ENCODE peak calls at places on chromosome 1, in seven cellular contexts. R is IMR-90, A is neuronal stem cell, K is mesendoderm, S is H9, O is mesenchymal stem cell, E is H1. H is an unnamed sample.

GRCh38 chr1:53982034-53982761 is 35.8 kb downstream of the LDLRAD1 start:
- DNase-seq in R (peak), A (peak), K (peak), S (peak), O (peak), E (peak), H (no peak)

GRCh38 chr1:117633423-117633822 is 27.6 kb downstream of the TENT5C start:
- DNase-seq in R (no peak), A (no peak), K (no peak), S (no peak), O (no peak), E (no peak), H (no peak)

GRCh38 chr1:82510431-82510830 is 709.7 kb downstream of the ADGRL2 start:
- DNase-seq in R (no peak), A (no peak), K (no peak), S (no peak), O (no peak), E (no peak), H (no peak)

GRCh38 chr1:103056423-103056822 is 51.9 kb downstream of the COL11A1 start:
- DNase-seq in R (no peak), A (no peak), K (no peak), S (no peak), O (peak), E (no peak), H (no peak)

GRCh38 chr1:117639741-117640140 is 33.9 kb downstream of the TENT5C start:
- DNase-seq in R (no peak), A (no peak), K (no peak), S (no peak), O (no peak), E (no peak), H (peak)

GRCh38 chr1:221708076-221708571 is 33.8 kb downstream of the DUSP10 start:
- DNase-seq in R (no peak), A (no peak), K (no peak), S (no peak), O (peak), E (no peak), H (peak)

GRCh38 chr1:21139601-21140000 is 37.1 kb downstream of the EIF4G3 start:
- DNase-seq in R (no peak), A (no peak), K (no peak), S (no peak), O (peak), E (no peak), H (no peak)

GRCh38 chr1:55980574-55980973 is 598.8 kb downstream of the PLPP3 start:
- DNase-seq in R (no peak), A (no peak), K (no peak), S (no peak), O (peak), E (no peak), H (peak)

GRCh38 chr1:14915356-14916054 is 238.0 kb upstream of the TMEM51 start:
- DNase-seq in R (peak), A (peak), K (peak), S (peak), O (peak), E (no peak), H (no peak)

GRCh38 chr1:168081373-168082007 is 55.2 kb downstream of the GPR161 start:
- DNase-seq in R (peak), A (no peak), K (no peak), S (no peak), O (peak), E (no peak), H (peak)

DNA sequence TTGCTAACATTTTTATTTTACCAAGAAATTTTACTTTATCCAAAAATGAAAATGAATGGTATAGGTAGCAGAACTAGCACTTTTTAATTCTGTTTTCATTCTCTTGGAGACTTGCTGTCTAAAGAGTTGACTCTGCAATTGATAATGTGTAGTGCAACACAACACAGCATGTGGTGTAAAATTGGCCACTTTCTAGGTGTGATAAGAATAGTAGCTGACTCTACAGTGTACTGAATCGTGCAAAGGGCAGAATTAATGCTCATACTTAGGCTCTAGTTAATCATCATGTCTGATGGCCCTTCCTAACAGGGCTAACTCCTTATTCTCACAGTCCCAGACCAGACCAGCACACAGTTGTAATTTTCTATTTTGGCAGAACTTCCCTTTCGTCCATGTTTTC is 140.5 kb downstream of the NEK7 start:
- DNase-seq in R (no peak), A (no peak), K (no peak), S (no peak), O (no peak), E (no peak), H (no peak)
- H2BK5ac ChIP-seq in R (no peak), A (no peak), K (no peak), S (no peak), O (no peak), E (no peak), H (no peak)

DNA sequence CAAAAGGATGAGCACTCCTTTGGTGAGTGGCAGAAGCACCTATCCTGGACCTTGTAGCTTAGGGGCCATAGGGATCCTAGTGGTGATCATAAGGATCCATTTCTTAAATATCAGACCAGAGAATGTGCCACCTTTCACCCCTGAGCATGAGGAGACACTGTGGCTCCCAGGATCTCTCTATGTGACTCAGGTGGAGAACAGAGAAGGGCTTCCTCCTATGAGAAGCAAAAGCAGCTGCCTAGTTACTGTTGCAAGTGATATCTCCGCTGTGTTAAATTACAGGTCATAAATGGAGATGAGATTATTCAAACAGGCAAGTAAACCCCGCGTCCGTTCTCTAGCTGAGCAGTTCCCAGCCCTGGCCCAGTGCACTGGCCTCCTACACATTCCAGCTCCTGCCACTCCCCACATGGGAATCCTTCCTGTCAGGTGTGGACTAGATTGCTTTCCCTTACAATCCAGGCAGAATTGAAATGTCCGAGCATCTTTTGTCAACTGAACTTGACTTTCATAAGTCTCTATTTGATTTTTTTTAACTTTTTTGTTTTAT is 26.3 kb downstream of the CLEC20A start:
- DNase-seq in R (no peak), A (no peak), K (peak), S (no peak), O (no peak), E (no peak), H (peak)
- H2BK5ac ChIP-seq in R (no peak), A (no peak), K (no peak), S (no peak), O (no peak), E (no peak), H (no peak)

GRCh38 chr1:176440176-176440575 is 22.8 kb upstream of the PAPPA2 start:
- DNase-seq in R (no peak), A (no peak), K (no peak), S (no peak), O (no peak), E (no peak), H (peak)
- H2BK5ac ChIP-seq in R (no peak), A (no peak), K (no peak), S (no peak), O (no peak), E (no peak), H (no peak)

GRCh38 chr1:234933031-234933430 is 195.6 kb downstream of the TOMM20 start:
- DNase-seq in R (no peak), A (no peak), K (no peak), S (peak), O (no peak), E (no peak), H (no peak)
- H2BK5ac ChIP-seq in R (peak), A (no peak), K (no peak), S (no peak), O (no peak), E (no peak), H (no peak)

GRCh38 chr1:163171826-163172225 is 30.9 kb downstream of the RGS5 start:
- DNase-seq in R (no peak), A (no peak), K (no peak), S (no peak), O (no peak), E (no peak), H (no peak)
- H2BK5ac ChIP-seq in R (peak), A (no peak), K (no peak), S (no peak), O (peak), E (no peak), H (no peak)

DNA sequence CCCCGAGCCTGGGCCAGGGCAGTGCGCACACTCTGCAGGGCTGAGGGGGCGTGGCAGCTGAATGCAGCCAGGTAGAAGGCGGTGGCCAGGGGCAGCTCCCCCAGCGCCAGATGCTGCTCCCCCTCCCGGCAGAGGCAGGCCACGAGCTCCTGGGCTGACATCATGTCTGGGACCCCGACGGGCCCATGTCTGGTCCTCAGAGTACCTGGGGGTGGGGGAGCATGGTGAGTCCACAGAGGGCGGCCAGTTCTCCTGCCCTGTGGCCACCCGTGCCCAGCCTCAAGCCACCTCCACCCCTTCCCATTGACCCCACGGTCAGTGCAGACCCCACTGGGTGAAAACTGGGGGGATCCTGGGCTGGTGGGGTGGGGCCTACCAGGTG is 838 bp downstream of the TTC34 start:
- DNase-seq in R (no peak), A (no peak), K (no peak), S (no peak), O (no peak), E (no peak), H (no peak)
- H2BK5ac ChIP-seq in R (no peak), A (peak), K (no peak), S (no peak), O (no peak), E (no peak), H (no peak)

GRCh38 chr1:6956488-6957159 is 171.4 kb downstream of the CAMTA1 start:
- DNase-seq in R (no peak), A (no peak), K (no peak), S (peak), O (no peak), E (peak), H (no peak)
- H2BK5ac ChIP-seq in R (no peak), A (no peak), K (no peak), S (no peak), O (no peak), E (no peak), H (no peak)

DNA sequence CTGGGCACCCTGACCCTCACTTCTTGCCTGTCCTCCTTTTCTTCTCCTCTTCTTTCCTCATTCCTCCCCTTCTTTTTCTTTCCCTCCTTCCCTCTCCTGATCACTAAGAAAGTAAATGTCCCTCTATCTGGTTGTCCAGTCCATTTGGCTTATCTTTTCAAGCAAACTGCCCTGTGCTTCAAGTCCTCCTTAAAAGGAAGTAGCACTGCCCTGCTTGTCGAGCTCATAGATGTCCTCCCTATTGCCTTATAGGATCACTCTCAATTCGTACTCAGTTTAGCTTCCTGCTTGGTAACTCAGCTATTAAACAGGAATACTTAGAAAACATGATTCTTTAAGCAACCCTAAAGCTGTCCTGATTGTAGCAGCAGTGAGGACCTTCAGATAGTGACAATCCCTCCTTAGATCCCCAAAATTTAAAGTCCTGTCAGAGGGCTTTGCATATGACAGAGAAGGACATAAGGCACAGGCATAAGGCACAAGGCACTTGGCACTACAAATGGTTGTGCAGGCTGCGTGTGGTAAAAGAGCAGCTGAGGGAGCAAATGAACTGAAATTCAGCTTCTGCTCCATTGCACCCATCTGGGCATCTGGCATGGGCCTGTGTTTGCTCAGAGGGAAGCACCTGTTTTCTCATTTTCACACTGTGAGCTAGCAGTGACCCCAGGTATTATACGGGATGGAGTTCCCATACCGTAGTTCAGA is 26.1 kb upstream of the SLAMF6 start:
- DNase-seq in R (no peak), A (no peak), K (no peak), S (no peak), O (no peak), E (no peak), H (no peak)
- H2BK5ac ChIP-seq in R (no peak), A (no peak), K (no peak), S (no peak), O (no peak), E (no peak), H (no peak)

DNA sequence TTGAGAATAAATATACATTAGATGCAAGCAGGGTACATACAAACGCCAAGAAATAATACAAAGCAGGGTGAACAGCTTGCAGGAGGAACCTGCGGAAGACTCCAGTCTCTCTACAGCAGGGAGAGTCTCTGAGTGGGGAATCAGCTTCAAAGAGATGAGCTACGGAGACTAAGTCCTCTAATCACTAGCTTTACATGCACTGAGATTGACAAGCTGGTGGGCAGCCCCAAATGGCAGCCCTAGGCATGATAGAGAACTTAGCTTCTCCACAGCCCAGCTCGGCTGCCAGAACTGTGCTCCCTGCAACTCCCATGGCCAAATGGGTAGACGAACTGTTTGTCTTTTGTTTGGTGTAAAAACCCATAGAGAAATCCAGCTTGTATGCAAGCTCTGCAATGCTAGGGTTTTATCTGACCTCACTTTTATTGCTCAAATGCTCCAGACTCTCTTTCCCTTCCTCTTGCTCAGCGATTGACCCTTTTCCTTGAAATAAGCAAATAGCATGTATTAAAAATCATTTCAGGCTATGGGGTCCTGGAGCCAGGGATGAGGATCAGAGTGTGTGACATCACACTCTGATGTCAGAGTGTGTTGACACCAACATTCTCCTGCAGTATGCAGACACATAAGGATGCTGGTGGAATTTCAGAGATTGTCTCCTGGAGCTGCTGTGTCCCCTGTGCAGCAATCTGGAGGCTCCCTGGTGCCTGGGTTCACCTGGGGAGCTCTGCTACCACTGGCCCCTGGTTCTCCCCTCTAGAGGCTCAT is 238.5 kb downstream of the TTLL7 start:
- DNase-seq in R (no peak), A (no peak), K (no peak), S (no peak), O (no peak), E (no peak), H (peak)
- H2BK5ac ChIP-seq in R (no peak), A (no peak), K (no peak), S (no peak), O (no peak), E (no peak), H (no peak)

GRCh38 chr1:4107291-4107690 is 207.2 kb upstream of the C1orf174 start:
- DNase-seq in R (no peak), A (no peak), K (no peak), S (no peak), O (no peak), E (no peak), H (no peak)
- H2BK5ac ChIP-seq in R (no peak), A (no peak), K (no peak), S (no peak), O (no peak), E (no peak), H (no peak)

H was measured in trophoblast cell.